ENCODE peak calls at places on chromosomes 3 and 15, in seven cellular contexts. One of them, this sample, is unnamed.

GRCh38 chr15:57566840-57567239 is 24.9 kb upstream of the MYZAP start:
- DNase-seq in HCT116: no peak
- DNase-seq in hepatocyte: no peak
- DNase-seq in neural progenitor cell: no peak
- DNase-seq in NT2/D1: no peak
- DNase-seq in A549: no peak
- DNase-seq in lung: no peak
- DNase-seq in this sample: no peak

GRCh38 chr15:37019479-37020433 is 80.6 kb downstream of the MEIS2 start:
- DNase-seq in HCT116: no peak
- DNase-seq in hepatocyte: peak; percentile 40
- DNase-seq in neural progenitor cell: no peak
- DNase-seq in NT2/D1: no peak
- DNase-seq in A549: no peak
- DNase-seq in lung: peak; percentile 36
- DNase-seq in this sample: no peak

GRCh38 chr3:28912120-28912885 is 368.6 kb upstream of the RBMS3 start:
- DNase-seq in HCT116: no peak
- DNase-seq in hepatocyte: no peak
- DNase-seq in neural progenitor cell: no peak
- DNase-seq in NT2/D1: no peak
- DNase-seq in A549: no peak
- DNase-seq in lung: no peak
- DNase-seq in this sample: no peak

GRCh38 chr3:14902719-14903118 is 44.7 kb upstream of the NR2C2 start:
- DNase-seq in HCT116: no peak
- DNase-seq in hepatocyte: no peak
- DNase-seq in neural progenitor cell: no peak
- DNase-seq in NT2/D1: no peak
- DNase-seq in A549: no peak
- DNase-seq in lung: peak; percentile 42
- DNase-seq in this sample: no peak

GRCh38 chr3:138445654-138446053 is 11.2 kb downstream of the ESYT3 start:
- DNase-seq in HCT116: no peak
- DNase-seq in hepatocyte: no peak
- DNase-seq in neural progenitor cell: no peak
- DNase-seq in NT2/D1: no peak
- DNase-seq in A549: no peak
- DNase-seq in lung: no peak
- DNase-seq in this sample: no peak

GRCh38 chr3:78402720-78403119 is 1362.8 kb downstream of the ROBO2 start:
- DNase-seq in HCT116: no peak
- DNase-seq in hepatocyte: no peak
- DNase-seq in neural progenitor cell: no peak
- DNase-seq in NT2/D1: no peak
- DNase-seq in A549: no peak
- DNase-seq in lung: no peak
- DNase-seq in this sample: no peak

GRCh38 chr3:42503251-42503924 is 945 bp downstream of the VIPR1 start:
- DNase-seq in HCT116: no peak
- DNase-seq in hepatocyte: no peak
- DNase-seq in neural progenitor cell: no peak
- DNase-seq in NT2/D1: no peak
- DNase-seq in A549: no peak
- DNase-seq in lung: no peak
- DNase-seq in this sample: peak; percentile 3

GRCh38 chr15:62495670-62496328 is 330.7 kb upstream of the C2CD4B start:
- DNase-seq in HCT116: no peak
- DNase-seq in hepatocyte: peak; percentile 68
- DNase-seq in neural progenitor cell: no peak
- DNase-seq in NT2/D1: no peak
- DNase-seq in A549: no peak
- DNase-seq in lung: no peak
- DNase-seq in this sample: no peak

GRCh38 chr3:195542261-195542660 is 864 bp downstream of the PPP1R2 start:
- DNase-seq in HCT116: no peak
- DNase-seq in hepatocyte: no peak
- DNase-seq in neural progenitor cell: no peak
- DNase-seq in NT2/D1: no peak
- DNase-seq in A549: no peak
- DNase-seq in lung: no peak
- DNase-seq in this sample: no peak

GRCh38 chr15:25055356-25056068 is 100.7 kb downstream of the SNRPN start:
- DNase-seq in HCT116: no peak
- DNase-seq in hepatocyte: no peak
- DNase-seq in neural progenitor cell: no peak
- DNase-seq in NT2/D1: no peak
- DNase-seq in A549: no peak
- DNase-seq in lung: peak; percentile 19
- DNase-seq in this sample: no peak

GRCh38 chr15:25059698-25060471 is 105.1 kb downstream of the SNRPN start:
- DNase-seq in HCT116: no peak
- DNase-seq in hepatocyte: no peak
- DNase-seq in neural progenitor cell: no peak
- DNase-seq in NT2/D1: no peak
- DNase-seq in A549: no peak
- DNase-seq in lung: no peak
- DNase-seq in this sample: no peak

GRCh38 chr15:25056484-25057429 is 102.0 kb downstream of the SNRPN start:
- DNase-seq in HCT116: no peak
- DNase-seq in hepatocyte: no peak
- DNase-seq in neural progenitor cell: no peak
- DNase-seq in NT2/D1: no peak
- DNase-seq in A549: no peak
- DNase-seq in lung: no peak
- DNase-seq in this sample: no peak

GRCh38 chr15:25058080-25058785 is 103.4 kb downstream of the SNRPN start:
- DNase-seq in HCT116: no peak
- DNase-seq in hepatocyte: no peak
- DNase-seq in neural progenitor cell: no peak
- DNase-seq in NT2/D1: no peak
- DNase-seq in A549: no peak
- DNase-seq in lung: no peak
- DNase-seq in this sample: no peak

GRCh38 chr15:25057574-25057973 is 102.8 kb downstream of the SNRPN start:
- DNase-seq in HCT116: no peak
- DNase-seq in hepatocyte: no peak
- DNase-seq in neural progenitor cell: no peak
- DNase-seq in NT2/D1: no peak
- DNase-seq in A549: no peak
- DNase-seq in lung: no peak
- DNase-seq in this sample: no peak
- H3K9me3 ChIP-seq in HCT116: peaks cover 66% of the 10 kb centered on the region
- H3K9me3 ChIP-seq in hepatocyte: peaks cover 57% of the 10 kb centered on the region
- H3K9me3 ChIP-seq in neural progenitor cell: peaks cover 38% of the 10 kb centered on the region
- H3K9me3 ChIP-seq in NT2/D1: peaks cover 100% of the 10 kb centered on the region
- H3K9me3 ChIP-seq in A549: peaks cover 67% of the 10 kb centered on the region
- H3K9me3 ChIP-seq in lung: peaks cover 42% of the 10 kb centered on the region
- H3K9me3 ChIP-seq in this sample: peaks cover 7% of the 10 kb centered on the region

DNA sequence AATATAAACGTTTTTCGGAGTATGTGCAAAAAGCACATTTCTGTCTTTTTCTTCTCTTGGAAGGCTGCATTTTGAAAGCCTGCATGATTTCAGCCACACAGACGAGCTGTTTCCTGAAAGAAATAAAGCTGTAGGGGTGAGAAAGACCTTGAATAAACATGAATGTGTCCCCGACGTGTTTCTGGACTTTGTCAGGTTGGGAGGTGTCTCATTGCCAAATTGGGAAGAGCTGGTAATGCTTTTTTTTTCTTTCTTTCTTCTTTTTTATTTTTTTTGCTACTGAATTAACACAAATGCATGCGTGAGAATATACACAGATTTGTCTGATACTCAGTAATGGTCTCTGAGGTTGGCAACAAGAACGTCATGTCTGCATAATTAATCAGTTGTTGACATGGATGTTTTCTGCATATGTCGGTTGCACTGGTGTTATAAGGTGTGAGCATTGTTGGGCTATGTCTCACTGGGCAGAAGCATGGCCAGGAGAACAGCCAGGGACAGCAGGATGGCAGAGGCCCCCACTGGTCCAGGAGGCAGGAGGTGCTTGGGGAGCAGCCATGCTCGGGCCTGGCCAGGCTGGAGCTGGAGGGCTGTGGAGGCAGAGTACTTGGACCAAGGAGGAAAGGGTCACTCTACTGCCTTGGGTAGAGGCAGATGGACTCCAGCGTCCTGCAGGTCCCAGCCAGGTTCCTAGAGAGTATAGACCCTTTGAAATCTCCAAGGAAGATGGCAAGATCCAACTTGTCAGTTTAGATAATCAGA is 39.1 kb downstream of the ADAMTSL3 start:
- DNase-seq in HCT116: no peak
- DNase-seq in hepatocyte: peak; percentile 11
- DNase-seq in neural progenitor cell: no peak
- DNase-seq in NT2/D1: no peak
- DNase-seq in A549: no peak
- DNase-seq in lung: no peak
- DNase-seq in this sample: no peak
- H3K4me3 ChIP-seq in HCT116: no peak overlapping the region
- H3K4me3 ChIP-seq in hepatocyte: no peak overlapping the region
- H3K4me3 ChIP-seq in neural progenitor cell: no peak overlapping the region
- H3K4me3 ChIP-seq in NT2/D1: no peak overlapping the region
- H3K4me3 ChIP-seq in A549: no peak overlapping the region
- H3K4me3 ChIP-seq in lung: no peak overlapping the region
- H3K4me3 ChIP-seq in this sample: no peak overlapping the region

GRCh38 chr3:100971776-100972175 is 21.4 kb downstream of the ABI3BP start:
- DNase-seq in HCT116: no peak
- DNase-seq in hepatocyte: no peak
- DNase-seq in neural progenitor cell: no peak
- DNase-seq in NT2/D1: no peak
- DNase-seq in A549: no peak
- DNase-seq in lung: no peak
- DNase-seq in this sample: no peak
- H3K9me3 ChIP-seq in HCT116: no peaks in the 10 kb centered on the region
- H3K9me3 ChIP-seq in hepatocyte: no peaks in the 10 kb centered on the region
- H3K9me3 ChIP-seq in neural progenitor cell: no peaks in the 10 kb centered on the region
- H3K9me3 ChIP-seq in NT2/D1: no peaks in the 10 kb centered on the region
- H3K9me3 ChIP-seq in A549: no peaks in the 10 kb centered on the region
- H3K9me3 ChIP-seq in lung: no peaks in the 10 kb centered on the region
- H3K9me3 ChIP-seq in this sample: no peaks in the 10 kb centered on the region

GRCh38 chr3:107239703-107240102 is 137.5 kb upstream of the CCDC54 start:
- DNase-seq in HCT116: no peak
- DNase-seq in hepatocyte: no peak
- DNase-seq in neural progenitor cell: no peak
- DNase-seq in NT2/D1: no peak
- DNase-seq in A549: no peak
- DNase-seq in lung: no peak
- DNase-seq in this sample: no peak
- H3K4me3 ChIP-seq in HCT116: peak overlapping the region; percentile 81
- H3K4me3 ChIP-seq in hepatocyte: peak overlapping the region; percentile 97
- H3K4me3 ChIP-seq in neural progenitor cell: peak overlapping the region; percentile 72
- H3K4me3 ChIP-seq in NT2/D1: no peak overlapping the region
- H3K4me3 ChIP-seq in A549: peak overlapping the region; percentile 58
- H3K4me3 ChIP-seq in lung: no peak overlapping the region
- H3K4me3 ChIP-seq in this sample: no peak overlapping the region

DNA sequence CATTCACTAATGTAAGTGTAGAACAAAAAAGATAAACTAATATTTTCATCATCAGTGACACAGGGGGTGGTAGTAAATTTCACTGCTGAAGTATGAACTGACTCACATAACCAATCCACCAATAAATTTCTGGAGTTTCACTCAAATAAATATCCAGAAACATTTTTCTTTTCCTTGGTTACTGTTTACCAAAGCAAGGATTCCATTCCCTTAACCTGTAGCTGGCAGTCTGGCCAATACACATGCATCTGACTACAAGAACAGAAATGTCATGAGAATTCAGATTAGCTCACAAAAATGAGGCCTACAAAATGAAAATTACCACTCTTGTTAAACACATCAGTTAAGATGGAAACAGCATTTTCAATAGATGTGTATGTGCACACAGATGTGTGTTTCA is 80.3 kb downstream of the STAG1 start:
- DNase-seq in HCT116: no peak
- DNase-seq in hepatocyte: no peak
- DNase-seq in neural progenitor cell: no peak
- DNase-seq in NT2/D1: no peak
- DNase-seq in A549: no peak
- DNase-seq in lung: no peak
- DNase-seq in this sample: no peak
- H3K9me3 ChIP-seq in HCT116: no peaks in the 10 kb centered on the region
- H3K9me3 ChIP-seq in hepatocyte: no peaks in the 10 kb centered on the region
- H3K9me3 ChIP-seq in neural progenitor cell: no peaks in the 10 kb centered on the region
- H3K9me3 ChIP-seq in NT2/D1: no peaks in the 10 kb centered on the region
- H3K9me3 ChIP-seq in A549: no peaks in the 10 kb centered on the region
- H3K9me3 ChIP-seq in lung: no peaks in the 10 kb centered on the region
- H3K9me3 ChIP-seq in this sample: no peaks in the 10 kb centered on the region

This sample was measured in HAP-1.